ENCODE peak calls at places on chromosomes 3 and 15, in nine cellular contexts. C, L, K, X, U, R, N, M and J are unnamed samples.

GRCh38 chr3:188978772-188979171 is 193.0 kb upstream of the TPRG1 start:
- DNase-seq in U (no peak), C (no peak), L (no peak), R (no peak), X (no peak), M (peak; percentile 69), N (no peak), K (no peak), J (no peak)

GRCh38 chr3:193347507-193348501 is 30.7 kb downstream of the ATP13A5 start:
- DNase-seq in C (no peak), X (no peak), U (no peak), N (no peak), M (no peak), K (no peak), R (peak; percentile 53), L (no peak), J (no peak)

GRCh38 chr3:142279965-142280590 is 54.7 kb upstream of the GK5 start:
- DNase-seq in K (no peak), U (no peak), R (peak; percentile 74), M (peak; percentile 84), N (peak; percentile 81), X (peak; percentile 88), L (peak; percentile 57), C (no peak), J (peak; percentile 38)

GRCh38 chr3:33218446-33219174 is at the start of gene SUSD5:
- DNase-seq in L (no peak), X (no peak), C (no peak), K (no peak), N (no peak), R (peak; percentile 88), M (peak; percentile 53), U (peak; percentile 19), J (no peak)

GRCh38 chr15:40150163-40150925 is 10.5 kb upstream of the BUB1B start:
- DNase-seq in K (peak; percentile 32), X (no peak), M (peak; percentile 59), L (peak; percentile 50), R (peak; percentile 26), N (no peak), U (no peak), C (no peak), J (peak; percentile 15)

GRCh38 chr3:28028554-28028953 is 212.9 kb upstream of the CMC1 start:
- DNase-seq in K (no peak), N (no peak), U (no peak), R (no peak), C (no peak), M (no peak), X (no peak), L (no peak), J (no peak)

GRCh38 chr3:191961036-191961435 is 500.1 kb downstream of the PYDC2 start:
- DNase-seq in R (no peak), L (no peak), N (no peak), U (no peak), X (no peak), C (no peak), M (no peak), K (no peak), J (no peak)

GRCh38 chr3:127673191-127674098 is 693 bp downstream of the ABTB1 start:
- DNase-seq in X (peak; percentile 29), N (peak; percentile 80), C (peak; percentile 82), L (peak; percentile 46), U (peak; percentile 66), K (no peak), M (peak; percentile 79), R (peak; percentile 76), J (peak; percentile 61)

GRCh38 chr15:68335251-68335650 is 57.7 kb downstream of the FEM1B start:
- DNase-seq in K (no peak), U (peak; percentile 52), N (no peak), C (no peak), X (peak; percentile 5), M (peak; percentile 58), R (no peak), L (peak; percentile 73), J (no peak)

GRCh38 chr15:48149858-48150257 is 28.2 kb downstream of the MYEF2 start:
- DNase-seq in L (no peak), N (no peak), X (no peak), K (no peak), M (peak; percentile 34), C (no peak), R (no peak), U (no peak), J (no peak)
- H3K27ac ChIP-seq in L (no peak overlapping the region), N (no peak overlapping the region), X (no peak overlapping the region), K (no peak overlapping the region), M (no peak overlapping the region), C (no peak overlapping the region), R (no peak overlapping the region), U (no peak overlapping the region), J (no peak overlapping the region)

DNA sequence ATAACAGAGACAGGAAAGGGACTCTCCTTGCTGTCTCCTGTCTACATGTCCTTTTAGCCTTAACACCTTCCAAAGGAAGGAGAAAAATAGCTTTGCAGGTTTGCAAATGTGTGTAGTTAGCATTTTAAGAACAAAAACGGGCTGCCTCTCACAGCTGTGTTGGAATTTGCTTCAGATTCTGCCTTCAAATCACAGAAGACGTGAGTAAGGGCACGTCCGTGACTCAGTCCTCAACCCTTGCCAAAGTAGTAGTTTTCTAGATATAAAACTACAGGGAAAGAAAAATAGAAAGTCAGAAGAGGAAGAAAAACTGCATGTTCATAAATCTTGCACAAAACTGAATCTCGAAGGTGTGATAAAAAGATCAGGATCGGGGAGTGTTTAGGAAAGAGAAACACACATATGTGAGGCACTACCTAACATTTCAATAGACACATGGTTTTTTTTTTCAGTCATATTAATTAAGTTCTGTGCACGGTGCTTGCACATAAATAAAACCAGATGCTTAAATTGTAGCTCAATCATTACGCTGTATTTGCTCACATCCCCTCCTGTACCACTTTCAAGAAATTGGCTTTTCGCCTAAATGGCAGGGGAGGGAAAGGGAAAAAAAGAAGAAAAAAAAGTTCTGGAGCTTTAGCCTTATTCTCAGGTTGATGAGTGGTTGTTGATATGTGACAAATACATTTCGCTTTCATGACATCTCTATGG is 71.7 kb downstream of the P3H2 start:
- DNase-seq in C (no peak), N (no peak), U (no peak), L (no peak), M (peak; percentile 88), X (no peak), K (no peak), R (no peak), J (no peak)
- H3K4me3 ChIP-seq in C (no peak overlapping the region), N (no peak overlapping the region), U (peak overlapping the region; percentile 12), L (no peak overlapping the region), M (peak overlapping the region; percentile 73), X (no peak overlapping the region), K (peak overlapping the region; percentile 26), R (no peak overlapping the region), J (no peak overlapping the region)

DNA sequence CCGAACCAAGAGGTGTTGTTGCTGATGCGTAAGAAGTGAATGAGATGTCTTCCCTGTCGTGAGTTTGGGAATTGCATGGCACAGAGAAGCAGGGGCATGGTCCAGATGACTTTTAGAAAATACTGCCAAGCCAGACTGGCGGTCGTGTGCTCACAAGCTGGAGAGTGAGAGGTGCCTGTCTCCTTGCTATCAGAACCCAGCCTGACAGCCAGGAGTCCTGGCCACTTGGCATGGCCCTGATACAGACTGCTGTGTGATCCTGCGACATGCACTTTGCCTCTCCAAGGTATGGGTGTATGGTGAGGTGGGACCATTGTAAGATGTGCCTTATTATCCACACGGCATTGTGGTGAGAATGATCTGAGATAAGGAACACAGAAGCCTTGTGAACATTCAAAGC is 93.0 kb downstream of the SMAD3 start:
- DNase-seq in R (no peak), L (no peak), N (peak; percentile 44), C (no peak), K (no peak), X (no peak), U (no peak), M (no peak), J (no peak)
- H3K27ac ChIP-seq in R (no peak overlapping the region), L (no peak overlapping the region), N (no peak overlapping the region), C (no peak overlapping the region), K (no peak overlapping the region), X (peak overlapping the region; percentile 9), U (peak overlapping the region; percentile 57), M (no peak overlapping the region), J (no peak overlapping the region)

DNA sequence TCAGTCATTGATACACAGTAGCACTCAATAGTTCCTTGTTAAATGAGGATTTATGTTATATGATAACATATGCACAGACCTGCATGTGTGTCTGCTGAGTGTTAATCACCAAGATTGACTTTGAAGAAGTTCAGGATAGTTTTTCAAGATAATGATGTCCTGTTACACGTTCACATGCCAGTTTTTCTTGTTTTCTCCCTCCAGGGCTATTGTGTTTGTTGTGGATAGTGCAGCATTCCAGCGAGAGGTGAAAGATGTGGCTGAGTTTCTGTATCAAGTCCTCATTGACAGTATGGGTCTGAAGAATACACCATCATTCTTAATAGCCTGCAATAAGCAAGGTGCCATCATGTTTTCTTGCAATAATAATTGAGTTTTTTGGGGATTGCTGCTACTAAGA is 9.8 kb downstream of the SRPRB start:
- DNase-seq in K (no peak), M (no peak), X (no peak), L (no peak), N (no peak), U (no peak), R (no peak), C (no peak), J (no peak)
- H3K4me3 ChIP-seq in K (no peak overlapping the region), M (no peak overlapping the region), X (no peak overlapping the region), L (no peak overlapping the region), N (no peak overlapping the region), U (no peak overlapping the region), R (no peak overlapping the region), C (no peak overlapping the region), J (no peak overlapping the region)